ENCODE peak calls at places on chromosomes 5 and 9, in nine cellular contexts. S is GM06990, C is kidney epithelial cell, W is foreskin fibroblast, D is GM23338, N is heart right ventricle, Z is GM12865, Q is neural progenitor cell, F is bronchial epithelial cell. L is an unnamed sample.
A peak's percentile ranks its signal among the peaks of the same experiment; 100 is the strongest.

GRCh38 chr5:33726422-33727165 is 165.2 kb downstream of the ADAMTS12 start:
- DNase-seq in W (peak; percentile 28), Q (no peak), F (no peak), N (no peak), S (no peak), D (no peak), C (no peak), Z (no peak), L (no peak)

GRCh38 chr9:110954822-110955291 is 83.4 kb downstream of the LPAR1 start:
- DNase-seq in W (no peak), Z (peak; percentile 34), S (no peak), Q (no peak), F (no peak), C (no peak), N (no peak), D (no peak), L (no peak)

GRCh38 chr9:14256588-14256987 is 57.4 kb downstream of the NFIB start:
- DNase-seq in D (no peak), C (no peak), Z (no peak), F (no peak), W (no peak), S (no peak), Q (no peak), N (no peak), L (no peak)

GRCh38 chr9:117403848-117404247 is 11.0 kb downstream of the ASTN2 start:
- DNase-seq in W (no peak), Q (no peak), N (no peak), C (no peak), S (no peak), F (no peak), Z (no peak), D (peak; percentile 41), L (no peak)

GRCh38 chr5:435156-435790 is 7.7 kb upstream of the EXOC3 start:
- DNase-seq in D (no peak), Q (no peak), C (no peak), W (no peak), S (no peak), F (no peak), N (no peak), Z (no peak), L (no peak)

GRCh38 chr9:80995759-80996158 is 693.6 kb downstream of the TLE1 start:
- DNase-seq in D (no peak), F (peak; percentile 82), W (peak; percentile 88), Q (no peak), C (peak; percentile 1), S (no peak), N (no peak), Z (no peak), L (peak; percentile 20)

GRCh38 chr9:107345327-107345726 is 62.2 kb downstream of the RAD23B start:
- DNase-seq in D (no peak), C (no peak), Z (no peak), F (no peak), W (no peak), N (no peak), Q (no peak), S (no peak), L (no peak)

GRCh38 chr5:95892784-95893354 is 68.8 kb downstream of the ELL2 start:
- DNase-seq in S (no peak), C (no peak), W (peak; percentile 54), Q (peak; percentile 42), Z (peak; percentile 67), D (peak; percentile 70), F (no peak), N (no peak), L (peak; percentile 16)

GRCh38 chr5:112951124-112951702 is 25.4 kb upstream of the DCP2 start:
- DNase-seq in W (no peak), C (no peak), Q (no peak), N (no peak), S (no peak), F (no peak), D (no peak), Z (peak; percentile 88), L (no peak)

GRCh38 chr9:81108391-81108790 is 581.0 kb downstream of the TLE1 start:
- DNase-seq in W (peak; percentile 57), S (no peak), F (peak; percentile 67), C (no peak), Z (no peak), N (no peak), D (no peak), Q (no peak), L (no peak)

GRCh38 chr9:93520523-93520922 is 55.9 kb upstream of the PHF2 start:
- DNase-seq in N (no peak), D (no peak), Q (no peak), W (peak; percentile 11), Z (peak; percentile 11), C (no peak), F (no peak), S (no peak), L (no peak)

GRCh38 chr9:69745716-69746538 is 13.9 kb downstream of the PTAR1 start:
- DNase-seq in D (peak; percentile 24), Z (no peak), Q (peak; percentile 20), N (no peak), C (no peak), S (no peak), F (peak; percentile 21), W (peak; percentile 62), L (no peak)

DNA sequence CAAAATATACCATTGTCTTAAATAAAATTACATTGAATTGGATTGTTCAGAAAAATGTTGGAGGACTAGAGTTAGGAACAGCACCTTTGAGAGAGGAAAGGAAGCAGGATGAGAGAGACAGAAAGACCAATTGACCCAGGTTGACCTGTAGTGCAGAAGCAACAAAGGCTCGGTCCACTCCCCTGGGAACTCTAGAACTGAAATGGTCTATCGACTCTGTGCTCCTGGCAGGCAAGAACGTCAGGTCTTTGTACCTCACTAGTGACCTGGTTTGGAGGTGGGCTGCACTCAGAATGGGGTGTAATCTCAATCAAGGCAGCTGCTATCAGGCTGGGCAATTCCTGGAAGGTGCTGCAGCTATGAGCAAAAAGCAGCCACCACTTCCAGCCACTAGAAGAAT is 110.8 kb downstream of the FAM174A start:
- DNase-seq in D (no peak), N (no peak), C (no peak), F (no peak), Q (no peak), W (no peak), Z (no peak), S (no peak), L (no peak)
- TF ChIP-seq CTCF in D (no peak), N (no peak), C (no peak), F (no peak), Q (no peak), W (no peak), Z (no peak), S (no peak), L (no peak)

DNA sequence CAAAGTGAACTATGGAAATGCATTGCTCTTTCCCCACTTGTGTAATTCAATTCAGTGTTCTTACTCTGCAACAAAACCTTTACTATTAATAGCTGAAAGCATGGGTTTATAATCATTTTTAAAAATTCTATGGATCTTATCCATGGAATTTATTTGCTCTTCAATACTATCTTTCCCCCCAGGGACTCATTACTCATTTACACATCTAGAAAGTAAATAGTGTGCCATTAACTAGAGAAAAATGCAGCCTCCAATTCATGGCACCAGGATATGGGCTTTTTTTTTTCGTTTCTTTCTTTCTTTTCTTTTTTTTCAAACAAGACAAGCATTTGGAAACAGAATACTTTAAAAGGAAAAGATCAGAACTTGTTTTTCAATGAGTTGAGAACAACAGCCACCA is 172.4 kb upstream of the ANKRD55 start:
- DNase-seq in W (no peak), Q (no peak), Z (no peak), F (peak; percentile 28), C (no peak), N (no peak), D (no peak), S (no peak), L (no peak)
- H3K4me3 ChIP-seq in W (no peak overlapping the region), Q (no peak overlapping the region), Z (no peak overlapping the region), F (no peak overlapping the region), C (no peak overlapping the region), N (no peak overlapping the region), D (no peak overlapping the region), S (no peak overlapping the region), L (no peak overlapping the region)

GRCh38 chr5:97728920-97729319 is 545.9 kb upstream of the RIOK2 start:
- DNase-seq in W (peak; percentile 28), N (no peak), Q (no peak), S (no peak), C (no peak), F (no peak), Z (no peak), D (no peak), L (no peak)

GRCh38 chr5:97729938-97730337 is 546.9 kb upstream of the RIOK2 start:
- DNase-seq in D (no peak), W (no peak), S (no peak), Z (no peak), C (no peak), Q (no peak), F (no peak), N (no peak), L (no peak)

GRCh38 chr5:97726106-97726505 is 543.1 kb upstream of the RIOK2 start:
- DNase-seq in W (peak; percentile 9), Q (no peak), S (no peak), D (peak; percentile 2), F (peak; percentile 11), C (no peak), N (no peak), Z (no peak), L (no peak)
- TF ChIP-seq CTCF in W (no peak), Q (peak; percentile 31), S (no peak), D (no peak), F (no peak), C (no peak), N (no peak), Z (peak; percentile 4), L (no peak)

GRCh38 chr5:2538169-2538568 is 213.3 kb downstream of the IRX2 start:
- DNase-seq in Q (peak; percentile 95), Z (no peak), F (no peak), W (no peak), C (no peak), N (no peak), D (peak; percentile 41), S (no peak), L (no peak)

GRCh38 chr5:2542821-2543220 is 208.7 kb downstream of the IRX2 start:
- DNase-seq in S (no peak), D (no peak), N (no peak), Q (no peak), F (no peak), Z (no peak), C (no peak), W (no peak), L (no peak)

GRCh38 chr5:2536632-2537031 is 214.8 kb downstream of the IRX2 start:
- DNase-seq in S (no peak), W (no peak), D (no peak), C (no peak), Q (no peak), F (no peak), Z (no peak), N (no peak), L (no peak)

GRCh38 chr5:2546983-2547382 is 204.5 kb downstream of the IRX2 start:
- DNase-seq in W (no peak), S (no peak), N (no peak), F (no peak), D (no peak), Q (no peak), C (no peak), Z (no peak), L (no peak)

GRCh38 chr5:2542026-2542425 is 209.5 kb downstream of the IRX2 start:
- DNase-seq in S (no peak), Z (no peak), N (no peak), Q (no peak), W (no peak), C (no peak), D (no peak), F (no peak), L (no peak)
- H3K4me3 ChIP-seq in S (no peak overlapping the region), Z (no peak overlapping the region), N (no peak overlapping the region), Q (no peak overlapping the region), W (no peak overlapping the region), C (no peak overlapping the region), D (no peak overlapping the region), F (no peak overlapping the region), L (no peak overlapping the region)